ENCODE peak calls at places on chromosome 7, in six cellular contexts. Y, K, Z, N, A and R are unnamed samples.

GRCh38 chr7:52506325-52506724 is 529.1 kb upstream of the POM121L12 start:
- DNase-seq in Y (no peak), K (no peak), Z (no peak), N (no peak), A (no peak), R (no peak)

GRCh38 chr7:152959610-152960009 is 200.1 kb downstream of the ACTR3B start:
- DNase-seq in Y (no peak), K (no peak), Z (no peak), N (no peak), A (no peak), R (no peak)

GRCh38 chr7:95245828-95246227 is 78.5 kb downstream of the PON1 start:
- DNase-seq in Y (no peak), K (no peak), Z (peak), N (no peak), A (no peak), R (peak)

GRCh38 chr7:67573639-67574038 is 577.0 kb downstream of the TYW1 start:
- DNase-seq in Y (no peak), K (no peak), Z (no peak), N (no peak), A (no peak), R (no peak)

GRCh38 chr7:50267525-50268041 is 36.9 kb upstream of the IKZF1 start:
- DNase-seq in Y (no peak), K (no peak), Z (no peak), N (no peak), A (no peak), R (no peak)

GRCh38 chr7:158814637-158815036 is 14.7 kb downstream of the ESYT2 start:
- DNase-seq in Y (peak), K (no peak), Z (no peak), N (peak), A (no peak), R (no peak)

GRCh38 chr7:112144284-112145059 is 61.7 kb downstream of the DOCK4 start:
- DNase-seq in Y (no peak), K (no peak), Z (no peak), N (no peak), A (no peak), R (no peak)

GRCh38 chr7:20458483-20458882 is 127.8 kb downstream of the ITGB8 start:
- DNase-seq in Y (no peak), K (no peak), Z (no peak), N (no peak), A (no peak), R (no peak)

GRCh38 chr7:91347288-91347687 is 83.1 kb downstream of the FZD1 start:
- DNase-seq in Y (no peak), K (no peak), Z (no peak), N (no peak), A (no peak), R (no peak)

GRCh38 chr7:77428777-77429231 is 12.7 kb upstream of the GSAP start:
- DNase-seq in Y (no peak), K (no peak), Z (no peak), N (no peak), A (no peak), R (peak)

GRCh38 chr7:45021604-45022296 is 21.7 kb downstream of the CCM2 start:
- DNase-seq in Y (peak), K (no peak), Z (no peak), N (no peak), A (no peak), R (no peak)

GRCh38 chr7:27958933-27959548 is 219.1 kb downstream of the TAX1BP1 start:
- DNase-seq in Y (no peak), K (no peak), Z (no peak), N (no peak), A (no peak), R (no peak)

GRCh38 chr7:24885305-24885704 is 94.7 kb downstream of the OSBPL3 start:
- DNase-seq in Y (no peak), K (no peak), Z (no peak), N (no peak), A (no peak), R (peak)

GRCh38 chr7:27910341-27910740 is 170.4 kb downstream of the TAX1BP1 start:
- DNase-seq in Y (no peak), K (no peak), Z (no peak), N (no peak), A (no peak), R (no peak)

GRCh38 chr7:43385309-43385680 is 197.6 kb upstream of the STK17A start:
- DNase-seq in Y (no peak), K (no peak), Z (no peak), N (no peak), A (no peak), R (no peak)

GRCh38 chr7:121501566-121501965 is 105.5 kb upstream of the FAM3C start:
- DNase-seq in Y (no peak), K (no peak), Z (no peak), N (no peak), A (no peak), R (no peak)

GRCh38 chr7:35727571-35727970 is 32.6 kb upstream of the HERPUD2 start:
- DNase-seq in Y (peak), K (no peak), Z (no peak), N (no peak), A (no peak), R (no peak)

GRCh38 chr7:17297243-17297642 is 1.2 kb upstream of the AHR start:
- DNase-seq in Y (no peak), K (no peak), Z (no peak), N (no peak), A (no peak), R (no peak)

GRCh38 chr7:147510913-147511312 is 1079.7 kb upstream of the C7orf33 start:
- DNase-seq in Y (no peak), K (no peak), Z (no peak), N (no peak), A (no peak), R (no peak)